ENCODE peak calls at places on chromosome 21, in seven cellular contexts. C is CD8-positive, alpha-beta T cell; K is kidney epithelial cell; X is BE2C; V is right lobe of liver; T is psoas muscle; O is neural progenitor cell. P is an unnamed sample. For H3K36me3, the result is how much of the 10 kb centered on the place peaks cover.

GRCh38 chr21:45207839-45208626 is 79.7 kb downstream of the POFUT2 start:
- DNase-seq in C (no peak), O (no peak), X (no peak), K (no peak), T (no peak), V (no peak), P (no peak)

GRCh38 chr21:41611441-41611840 is 103.5 kb upstream of the TMPRSS2 start:
- DNase-seq in K (no peak), X (no peak), C (no peak), T (no peak), O (no peak), V (no peak), P (peak)

GRCh38 chr21:18517905-18518566 is 114.5 kb upstream of the TMPRSS15 start:
- DNase-seq in V (no peak), T (no peak), C (no peak), O (no peak), X (peak), K (no peak), P (no peak)

GRCh38 chr21:27189870-27190269 is 223.0 kb upstream of the ADAMTS5 start:
- DNase-seq in X (no peak), T (no peak), O (no peak), V (no peak), C (no peak), K (peak), P (no peak)

GRCh38 chr21:38979271-38980196 is 173.8 kb downstream of the ETS2 start:
- DNase-seq in O (peak), C (no peak), K (no peak), X (no peak), V (no peak), T (no peak), P (no peak)

GRCh38 chr21:45325206-45326168 is 37.8 kb upstream of the POFUT2 start:
- DNase-seq in T (peak), O (no peak), V (no peak), C (no peak), X (peak), K (no peak), P (no peak)

GRCh38 chr21:42176864-42177263 is 42.1 kb upstream of the ABCG1 start:
- DNase-seq in K (no peak), T (no peak), X (no peak), V (no peak), C (no peak), O (no peak), P (no peak)

GRCh38 chr21:44084496-44085241 is 22.5 kb upstream of the PWP2 start:
- DNase-seq in O (no peak), T (no peak), C (no peak), X (no peak), V (no peak), K (no peak), P (no peak)

GRCh38 chr21:38097789-38098188 is 159.0 kb upstream of the KCNJ15 start:
- DNase-seq in V (no peak), K (no peak), O (no peak), C (no peak), T (no peak), X (no peak), P (no peak)

GRCh38 chr21:41112740-41113692 is 54.9 kb upstream of the BACE2 start:
- DNase-seq in T (no peak), X (no peak), C (peak), O (peak), V (no peak), K (peak), P (no peak)

GRCh38 chr21:43312751-43313169 is 114.2 kb downstream of the SIK1 start:
- DNase-seq in O (no peak), C (no peak), T (no peak), K (no peak), V (no peak), X (no peak), P (peak)

GRCh38 chr21:38898422-38899098 is 92.8 kb downstream of the ETS2 start:
- DNase-seq in T (no peak), X (no peak), V (no peak), O (no peak), K (no peak), C (no peak), P (no peak)

GRCh38 chr21:36707763-36708511 is 9.0 kb downstream of the SIM2 start:
- DNase-seq in V (peak), K (no peak), C (no peak), O (peak), T (no peak), X (no peak), P (no peak)

GRCh38 chr21:43585924-43586411 is 73.3 kb downstream of the HSF2BP start:
- DNase-seq in C (no peak), V (peak), T (no peak), K (peak), X (no peak), O (peak), P (no peak)

GRCh38 chr21:37914211-37914900 is 1.9 kb downstream of the KCNJ6 start:
- DNase-seq in K (no peak), X (no peak), O (peak), T (no peak), C (no peak), V (no peak), P (no peak)

GRCh38 chr21:35045539-35046222 is 3.4 kb downstream of the RUNX1 start:
- DNase-seq in C (peak), X (no peak), K (no peak), T (no peak), O (no peak), V (no peak), P (no peak)
- H3K4me3 ChIP-seq in C (peak), X (no peak), K (no peak), T (peak), O (no peak), V (no peak), P (no peak)

GRCh38 chr21:33403786-33404571 is 766 bp downstream of the IFNGR2 start:
- DNase-seq in O (peak), T (peak), V (peak), K (no peak), C (no peak), X (peak), P (peak)
- TF ChIP-seq CTCF in O (no peak), T (no peak), V (no peak), K (no peak), C (no peak), X (no peak), P (no peak)

DNA sequence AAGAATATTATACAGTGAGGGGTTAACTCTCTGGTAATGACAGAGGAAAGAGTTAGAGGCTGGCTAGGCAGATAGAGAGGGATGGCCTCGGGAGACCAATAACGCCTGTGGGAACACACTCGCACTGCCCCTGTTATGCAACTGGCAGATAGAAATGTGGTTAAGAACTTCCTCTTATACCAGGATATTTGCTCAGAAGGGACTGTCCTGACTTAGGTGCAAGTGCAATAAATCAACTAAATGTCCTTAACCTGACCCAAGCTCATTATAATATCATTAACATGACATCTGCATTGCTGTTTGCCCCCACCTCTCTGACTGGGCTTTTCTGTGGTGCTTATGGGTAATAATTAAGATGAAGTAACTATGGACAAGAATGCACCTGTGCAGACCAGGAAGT is 1518.0 kb downstream of the NCAM2 start:
- DNase-seq in C (no peak), O (no peak), T (no peak), K (no peak), V (no peak), X (no peak), P (no peak)
- H3K36me3 ChIP-seq in C (under half), O (under half), T (under half), K (under half), V (under half), X (under half), P (under half)

GRCh38 chr21:29017639-29018237 is 1.4 kb downstream of the RWDD2B start:
- DNase-seq in V (no peak), C (no peak), T (no peak), K (no peak), O (no peak), X (no peak), P (no peak)
- H3K4me3 ChIP-seq in V (peak), C (peak), T (peak), K (peak), O (peak), X (peak), P (no peak)

DNA sequence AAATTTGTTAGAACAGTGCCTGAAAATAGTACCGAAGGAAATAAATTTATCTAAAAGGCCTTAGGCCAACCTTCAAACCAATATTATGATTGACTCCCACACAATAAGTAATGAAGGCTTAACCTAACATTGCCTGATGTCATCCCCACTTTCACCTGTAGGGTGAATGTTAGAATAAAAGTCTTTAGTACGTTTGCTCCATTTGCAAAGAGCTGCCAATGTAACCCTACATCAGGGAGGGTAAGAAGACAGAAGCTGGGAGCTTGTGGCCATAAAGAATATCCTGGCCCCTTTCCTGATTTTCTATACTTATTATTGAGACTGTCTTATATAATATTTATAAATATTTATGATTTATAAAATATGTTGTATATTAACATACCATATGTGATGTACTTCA is 661.8 kb upstream of the CXADR start:
- DNase-seq in T (no peak), X (no peak), O (no peak), V (no peak), C (no peak), K (no peak), P (no peak)
- TF ChIP-seq CTCF in T (no peak), X (peak), O (peak), V (no peak), C (no peak), K (peak), P (no peak)

P was measured in mucosa of descending colon.